ENCODE peak calls at places on chromosome 1, in five cellular contexts. G is activated naive CD4-positive, alpha-beta T cell treated with Interleukin-2 at 50 U/mL for 16 hours; K is GM12865; P is NCI-H1105; B is activated CD8-positive, alpha-beta T cell treated with anti-CD3 and anti-CD28 coated beads for 36 hours. X is an unnamed sample.

GRCh38 chr1:104987210-104987609 is 1237.5 kb downstream of the AMY1C start:
- DNase-seq in G (no peak), K (peak), P (no peak), B (no peak), X (no peak)

GRCh38 chr1:44660176-44660575 is 14.1 kb downstream of the TMEM53 start:
- DNase-seq in G (no peak), K (no peak), P (peak), B (no peak), X (no peak)

GRCh38 chr1:230541306-230541705 is 101.0 kb upstream of the COG2 start:
- DNase-seq in G (no peak), K (no peak), P (no peak), B (no peak), X (no peak)

GRCh38 chr1:156213644-156213966 is 798 bp downstream of the PMF1 start:
- DNase-seq in G (no peak), K (no peak), P (no peak), B (no peak), X (no peak)

GRCh38 chr1:119662034-119662437 is 14.0 kb upstream of the ZNF697 start:
- DNase-seq in G (no peak), K (peak), P (no peak), B (no peak), X (no peak)

GRCh38 chr1:19582318-19582717 is 61.8 kb upstream of the NBL1 start:
- DNase-seq in G (peak), K (peak), P (peak), B (peak), X (no peak)

GRCh38 chr1:243974451-243975292 is 76.4 kb upstream of the ZBTB18 start:
- DNase-seq in G (no peak), K (peak), P (no peak), B (peak), X (no peak)

GRCh38 chr1:214584805-214585766 is 17.9 kb upstream of the CENPF start:
- DNase-seq in G (no peak), K (peak), P (no peak), B (no peak), X (no peak)